ENCODE peak calls at places on chromosomes 13 and 19, in nine cellular contexts. One of them, this sample, is unnamed.
A peak's percentile ranks its signal among the peaks of the same experiment; 100 is the strongest.

GRCh38 chr13:94583926-94584325 is 12.0 kb downstream of the TGDS start:
- DNase-seq in RWPE1: no peak
- DNase-seq in cardiac fibroblast: peak; percentile 18
- DNase-seq in AG04450: no peak
- DNase-seq in EL: no peak
- DNase-seq in stimulated activated CD4-positive, alpha-beta T cell treated with anti-CD3 and anti-CD28 coated beads, Interleukin-15, amount 100 ng/mL, for 48 hours: no peak
- DNase-seq in EH: peak; percentile 5
- DNase-seq in left ventricle myocardium superior: no peak
- DNase-seq in mucosa of gallbladder: no peak
- DNase-seq in this sample: no peak

GRCh38 chr13:26942184-26942583 is 181.6 kb upstream of the GPR12 start:
- DNase-seq in AG04450: no peak
- DNase-seq in RWPE1: no peak
- DNase-seq in EL: no peak
- DNase-seq in EH: no peak
- DNase-seq in mucosa of gallbladder: no peak
- DNase-seq in cardiac fibroblast: no peak
- DNase-seq in left ventricle myocardium superior: no peak
- DNase-seq in stimulated activated CD4-positive, alpha-beta T cell treated with anti-CD3 and anti-CD28 coated beads, Interleukin-15, amount 100 ng/mL, for 48 hours: no peak
- DNase-seq in this sample: no peak

GRCh38 chr19:7417671-7418324 is 69.1 kb downstream of the ARHGEF18 start:
- DNase-seq in EH: peak; percentile 60
- DNase-seq in EL: peak; percentile 34
- DNase-seq in mucosa of gallbladder: no peak
- DNase-seq in RWPE1: no peak
- DNase-seq in AG04450: no peak
- DNase-seq in left ventricle myocardium superior: no peak
- DNase-seq in stimulated activated CD4-positive, alpha-beta T cell treated with anti-CD3 and anti-CD28 coated beads, Interleukin-15, amount 100 ng/mL, for 48 hours: no peak
- DNase-seq in cardiac fibroblast: peak; percentile 20
- DNase-seq in this sample: no peak

GRCh38 chr19:13164370-13165090 is 14.3 kb downstream of the IER2 start:
- DNase-seq in EL: peak; percentile 40
- DNase-seq in RWPE1: peak; percentile 50
- DNase-seq in AG04450: no peak
- DNase-seq in EH: peak; percentile 52
- DNase-seq in stimulated activated CD4-positive, alpha-beta T cell treated with anti-CD3 and anti-CD28 coated beads, Interleukin-15, amount 100 ng/mL, for 48 hours: no peak
- DNase-seq in mucosa of gallbladder: no peak
- DNase-seq in left ventricle myocardium superior: peak; percentile 79
- DNase-seq in cardiac fibroblast: peak; percentile 96
- DNase-seq in this sample: no peak

GRCh38 chr13:110065780-110066179 is 241.2 kb downstream of the COL4A1 start:
- DNase-seq in mucosa of gallbladder: no peak
- DNase-seq in EH: no peak
- DNase-seq in stimulated activated CD4-positive, alpha-beta T cell treated with anti-CD3 and anti-CD28 coated beads, Interleukin-15, amount 100 ng/mL, for 48 hours: no peak
- DNase-seq in left ventricle myocardium superior: no peak
- DNase-seq in cardiac fibroblast: no peak
- DNase-seq in RWPE1: no peak
- DNase-seq in AG04450: no peak
- DNase-seq in EL: no peak
- DNase-seq in this sample: no peak

GRCh38 chr13:28761586-28761985 is 42.8 kb upstream of the SLC46A3 start:
- DNase-seq in left ventricle myocardium superior: no peak
- DNase-seq in AG04450: no peak
- DNase-seq in mucosa of gallbladder: no peak
- DNase-seq in EL: peak; percentile 24
- DNase-seq in RWPE1: no peak
- DNase-seq in EH: peak; percentile 45
- DNase-seq in cardiac fibroblast: no peak
- DNase-seq in stimulated activated CD4-positive, alpha-beta T cell treated with anti-CD3 and anti-CD28 coated beads, Interleukin-15, amount 100 ng/mL, for 48 hours: no peak
- DNase-seq in this sample: no peak

GRCh38 chr13:21739771-21740170 is 68.9 kb downstream of the FGF9 start:
- DNase-seq in cardiac fibroblast: no peak
- DNase-seq in EH: no peak
- DNase-seq in mucosa of gallbladder: no peak
- DNase-seq in RWPE1: no peak
- DNase-seq in EL: no peak
- DNase-seq in stimulated activated CD4-positive, alpha-beta T cell treated with anti-CD3 and anti-CD28 coated beads, Interleukin-15, amount 100 ng/mL, for 48 hours: no peak
- DNase-seq in left ventricle myocardium superior: no peak
- DNase-seq in AG04450: no peak
- DNase-seq in this sample: no peak

GRCh38 chr13:24671367-24672117 is 8.7 kb upstream of the ATP12A start:
- DNase-seq in left ventricle myocardium superior: no peak
- DNase-seq in AG04450: peak; percentile 61
- DNase-seq in cardiac fibroblast: peak; percentile 89
- DNase-seq in EL: peak; percentile 81
- DNase-seq in RWPE1: peak; percentile 88
- DNase-seq in stimulated activated CD4-positive, alpha-beta T cell treated with anti-CD3 and anti-CD28 coated beads, Interleukin-15, amount 100 ng/mL, for 48 hours: no peak
- DNase-seq in EH: peak; percentile 91
- DNase-seq in mucosa of gallbladder: peak; percentile 40
- DNase-seq in this sample: no peak

GRCh38 chr13:25541434-25542123 is 169.8 kb downstream of the ATP8A2 start:
- DNase-seq in EL: no peak
- DNase-seq in EH: no peak
- DNase-seq in AG04450: no peak
- DNase-seq in RWPE1: no peak
- DNase-seq in stimulated activated CD4-positive, alpha-beta T cell treated with anti-CD3 and anti-CD28 coated beads, Interleukin-15, amount 100 ng/mL, for 48 hours: no peak
- DNase-seq in cardiac fibroblast: no peak
- DNase-seq in mucosa of gallbladder: no peak
- DNase-seq in left ventricle myocardium superior: no peak
- DNase-seq in this sample: no peak